ENCODE peak calls at places on chromosomes 11 and 22, in seven cellular contexts. K, L, O, T, D, U and A are unnamed samples.

GRCh38 chr11:108748971-108749370 is 84.1 kb downstream of the DDX10 start:
- DNase-seq in U (no peak), L (no peak), D (no peak), O (no peak), K (no peak), T (no peak), A (no peak)

GRCh38 chr11:69251639-69252493 is 42.1 kb upstream of the MYEOV start:
- DNase-seq in L (no peak), D (no peak), T (no peak), U (no peak), O (no peak), K (no peak), A (no peak)

GRCh38 chr22:49016909-49017768 is 810.5 kb downstream of the BRD1 start:
- DNase-seq in L (no peak), O (no peak), D (no peak), K (peak; percentile 37), T (peak; percentile 24), U (no peak), A (no peak)

GRCh38 chr11:12761029-12761428 is 86.8 kb downstream of the TEAD1 start:
- DNase-seq in O (peak; percentile 58), L (peak; percentile 47), U (no peak), D (no peak), K (no peak), T (no peak), A (no peak)

GRCh38 chr11:111155021-111155420 is 90.5 kb upstream of the POU2AF2 start:
- DNase-seq in O (no peak), U (no peak), K (no peak), L (peak; percentile 4), D (no peak), T (no peak), A (no peak)

GRCh38 chr22:48333323-48333763 is 1494.3 kb downstream of the BRD1 start:
- DNase-seq in U (no peak), O (no peak), D (no peak), K (no peak), L (no peak), T (no peak), A (no peak)

GRCh38 chr11:67406969-67407699 is 3.3 kb downstream of the TBC1D10C start:
- DNase-seq in K (no peak), T (no peak), U (no peak), D (no peak), O (no peak), L (no peak), A (no peak)

GRCh38 chr11:113168804-113169342 is 145.5 kb upstream of the TTC12 start:
- DNase-seq in U (no peak), D (no peak), T (no peak), L (no peak), K (no peak), O (no peak), A (no peak)

GRCh38 chr22:26656896-26657851 is at the start of gene MIAT:
- DNase-seq in K (no peak), O (no peak), T (peak; percentile 79), L (peak; percentile 48), U (no peak), D (no peak), A (no peak)

GRCh38 chr11:64745219-64745522 is 1.2 kb upstream of the RASGRP2 start:
- DNase-seq in D (peak; percentile 41), O (no peak), L (no peak), T (no peak), K (peak; percentile 90), U (peak; percentile 86), A (no peak)

GRCh38 chr11:12397953-12398352 is 20.6 kb downstream of the PARVA start:
- DNase-seq in U (peak; percentile 50), D (no peak), K (peak; percentile 82), T (no peak), O (peak; percentile 20), L (peak; percentile 99), A (no peak)

GRCh38 chr11:35009941-35010337 is 93.5 kb downstream of the PDHX start:
- DNase-seq in L (no peak), D (no peak), U (no peak), T (no peak), O (no peak), K (no peak), A (no peak)

GRCh38 chr11:102360681-102361080 is 13.7 kb downstream of the BIRC2 start:
- DNase-seq in K (no peak), O (no peak), L (no peak), D (no peak), T (no peak), U (no peak), A (no peak)

GRCh38 chr11:69317401-69318092 is 23.6 kb downstream of the MYEOV start:
- DNase-seq in T (no peak), K (no peak), D (no peak), O (no peak), U (no peak), L (peak; percentile 57), A (no peak)

GRCh38 chr11:129230006-129230405 is 37.9 kb upstream of the ARHGAP32 start:
- DNase-seq in U (no peak), T (no peak), D (no peak), K (no peak), O (no peak), L (no peak), A (no peak)

GRCh38 chr11:45755281-45755859 is 49.6 kb upstream of the SLC35C1 start:
- DNase-seq in D (no peak), U (peak; percentile 21), T (no peak), K (no peak), O (no peak), L (no peak), A (no peak)

GRCh38 chr11:70282012-70282411 is 11.5 kb downstream of the PPFIA1 start:
- DNase-seq in O (no peak), U (no peak), D (no peak), K (no peak), L (no peak), T (no peak), A (no peak)

GRCh38 chr11:59247535-59248227 is 35.0 kb upstream of the MPEG1 start:
- DNase-seq in L (peak; percentile 1), K (peak; percentile 63), D (peak; percentile 78), T (no peak), O (peak; percentile 13), U (no peak), A (no peak)

GRCh38 chr11:26088391-26088790 is 243.5 kb upstream of the ANO3 start:
- DNase-seq in L (peak; percentile 79), T (no peak), K (no peak), U (no peak), O (peak; percentile 5), D (no peak), A (peak; percentile 20)

GRCh38 chr11:68355471-68355870 is 43.1 kb downstream of the LRP5 start:
- DNase-seq in U (no peak), L (no peak), O (no peak), K (no peak), D (no peak), T (no peak), A (no peak)

GRCh38 chr11:65894034-65894591 is 3.6 kb downstream of the CCDC85B start:
- DNase-seq in K (peak; percentile 69), O (no peak), L (no peak), T (no peak), U (peak; percentile 65), D (no peak), A (no peak)

GRCh38 chr22:49617866-49618688 is 209.6 kb downstream of the BRD1 start:
- DNase-seq in T (no peak), U (no peak), K (no peak), L (no peak), D (no peak), O (no peak), A (no peak)

GRCh38 chr11:72738199-72739141 is 13.7 kb downstream of the ARAP1 start:
- DNase-seq in U (no peak), K (peak; percentile 67), L (no peak), T (no peak), D (peak; percentile 41), O (peak; percentile 65), A (no peak)

GRCh38 chr11:80733776-80734175 is 1292.9 kb upstream of the TENM4 start:
- DNase-seq in T (no peak), K (no peak), D (no peak), L (no peak), O (no peak), U (no peak), A (peak; percentile 22)

GRCh38 chr11:10731064-10731680 is 19.9 kb upstream of the CTR9 start:
- DNase-seq in K (no peak), U (no peak), T (no peak), O (no peak), L (peak; percentile 45), D (no peak), A (no peak)

GRCh38 chr11:122706689-122707088 is 51.2 kb downstream of the UBASH3B start:
- DNase-seq in L (peak; percentile 88), K (no peak), O (no peak), U (no peak), T (no peak), D (no peak), A (no peak)

GRCh38 chr11:75873417-75874148 is 58.6 kb downstream of the UVRAG start:
- DNase-seq in K (no peak), T (no peak), D (no peak), L (no peak), U (no peak), O (no peak), A (no peak)
- H3K27ac ChIP-seq in K (no peak overlapping the region), T (no peak overlapping the region), D (peak overlapping the region; percentile 52), L (no peak overlapping the region), U (peak overlapping the region; percentile 31), O (no peak overlapping the region), A (no peak overlapping the region)

DNA sequence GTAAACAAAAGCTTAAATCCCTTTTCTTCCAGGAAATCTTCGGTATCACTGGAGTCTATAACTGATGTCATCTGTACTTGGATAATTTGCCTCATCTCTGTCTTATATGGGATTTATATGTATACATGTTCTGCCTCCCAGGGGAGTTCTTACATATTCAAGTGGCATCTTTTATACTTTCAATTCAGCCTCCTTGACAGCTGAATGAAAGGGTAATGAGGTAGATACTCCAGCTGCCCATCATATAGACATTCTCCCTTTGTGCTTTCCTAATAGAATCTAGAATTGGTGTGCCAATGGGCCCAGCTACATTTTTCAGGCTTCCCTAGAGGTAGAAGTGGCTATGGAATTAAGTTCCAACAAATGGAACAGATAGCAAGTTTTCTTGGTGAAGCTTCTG is 223.8 kb downstream of the LRRC4C start:
- DNase-seq in K (no peak), T (no peak), D (no peak), O (no peak), L (no peak), U (no peak), A (no peak)
- H3K27ac ChIP-seq in K (no peak overlapping the region), T (no peak overlapping the region), D (no peak overlapping the region), O (no peak overlapping the region), L (no peak overlapping the region), U (no peak overlapping the region), A (no peak overlapping the region)

GRCh38 chr22:42459273-42460040 is 27.3 kb upstream of the NFAM1 start:
- DNase-seq in U (no peak), L (no peak), K (no peak), O (no peak), T (no peak), D (no peak), A (no peak)

GRCh38 chr22:42462016-42462415 is 29.8 kb upstream of the NFAM1 start:
- DNase-seq in O (no peak), D (no peak), K (no peak), T (no peak), U (no peak), L (no peak), A (no peak)

GRCh38 chr22:42461511-42461910 is 29.3 kb upstream of the NFAM1 start:
- DNase-seq in T (peak; percentile 69), K (no peak), D (no peak), L (no peak), U (no peak), O (no peak), A (no peak)
- H3K27ac ChIP-seq in T (no peak overlapping the region), K (no peak overlapping the region), D (no peak overlapping the region), L (no peak overlapping the region), U (no peak overlapping the region), O (no peak overlapping the region), A (no peak overlapping the region)

GRCh38 chr22:44497218-44497903 is 672 bp downstream of the RTL6 start:
- DNase-seq in D (no peak), T (no peak), U (no peak), O (peak; percentile 8), K (no peak), L (peak; percentile 27), A (no peak)
- H3K27ac ChIP-seq in D (peak overlapping the region; percentile 90), T (no peak overlapping the region), U (peak overlapping the region; percentile 91), O (peak overlapping the region; percentile 81), K (peak overlapping the region; percentile 80), L (peak overlapping the region; percentile 90), A (no peak overlapping the region)